ENCODE peak calls at places on chromosomes 2 and 18, in nine cellular contexts. T, U, S, W, G, B, F, O and D are unnamed samples.

GRCh38 chr2:160697817-160698216 is 204.2 kb upstream of the RBMS1 start:
- DNase-seq in T (no peak), U (no peak), S (no peak), W (no peak), G (no peak), B (no peak), F (no peak), O (no peak), D (no peak)

GRCh38 chr2:154696771-154697170 is 1.7 kb upstream of the KCNJ3 start:
- DNase-seq in T (no peak), U (no peak), S (no peak), W (no peak), G (no peak), B (no peak), F (no peak), O (no peak), D (no peak)

GRCh38 chr2:9979977-9980376 is 28.5 kb downstream of the GRHL1 start:
- DNase-seq in T (no peak), U (no peak), S (no peak), W (no peak), G (no peak), B (no peak), F (no peak), O (no peak), D (no peak)

GRCh38 chr2:105886029-105886454 is 141.3 kb downstream of the NCK2 start:
- DNase-seq in T (peak; percentile 50), U (no peak), S (peak; percentile 10), W (peak; percentile 66), G (no peak), B (peak; percentile 17), F (peak; percentile 72), O (no peak), D (no peak)

GRCh38 chr2:182898718-182899117 is 32.3 kb upstream of the FRZB start:
- DNase-seq in T (no peak), U (no peak), S (no peak), W (no peak), G (no peak), B (no peak), F (no peak), O (no peak), D (no peak)

GRCh38 chr2:198321522-198322088 is 517.2 kb downstream of the PLCL1 start:
- DNase-seq in T (no peak), U (no peak), S (no peak), W (no peak), G (no peak), B (no peak), F (no peak), O (no peak), D (no peak)

GRCh38 chr2:127254386-127254981 is 34.4 kb upstream of the CYP27C1 start:
- DNase-seq in T (no peak), U (no peak), S (peak; percentile 43), W (peak; percentile 5), G (no peak), B (peak; percentile 12), F (peak; percentile 62), O (no peak), D (no peak)

GRCh38 chr2:10783421-10783820 is 29.2 kb downstream of the PDIA6 start:
- DNase-seq in T (no peak), U (no peak), S (no peak), W (peak; percentile 29), G (no peak), B (peak; percentile 14), F (no peak), O (no peak), D (no peak)

GRCh38 chr2:197606180-197606579 is 69.2 kb downstream of the RFTN2 start:
- DNase-seq in T (no peak), U (no peak), S (no peak), W (no peak), G (no peak), B (no peak), F (no peak), O (no peak), D (no peak)

GRCh38 chr2:71150082-71150816 is 19.8 kb downstream of the MPHOSPH10 start:
- DNase-seq in T (no peak), U (no peak), S (peak; percentile 15), W (peak; percentile 68), G (no peak), B (no peak), F (no peak), O (no peak), D (no peak)

GRCh38 chr2:3266727-3267548 is 110.7 kb downstream of the EIPR1 start:
- DNase-seq in T (no peak), U (no peak), S (no peak), W (no peak), G (no peak), B (no peak), F (no peak), O (no peak), D (no peak)

GRCh38 chr2:237156131-237156856 is 70.6 kb downstream of the COPS8 start:
- DNase-seq in T (peak; percentile 81), U (no peak), S (no peak), W (peak; percentile 91), G (peak; percentile 83), B (peak; percentile 95), F (peak; percentile 97), O (no peak), D (peak; percentile 82)

GRCh38 chr2:63484901-63485300 is 103.4 kb downstream of the WDPCP start:
- DNase-seq in T (no peak), U (no peak), S (no peak), W (no peak), G (no peak), B (no peak), F (no peak), O (no peak), D (no peak)

GRCh38 chr2:102268529-102269524 is 42.5 kb upstream of the IL1RL1 start:
- DNase-seq in T (no peak), U (no peak), S (no peak), W (peak; percentile 87), G (no peak), B (peak; percentile 49), F (peak; percentile 77), O (no peak), D (peak; percentile 81)

GRCh38 chr2:222208010-222208690 is 90.6 kb downstream of the PAX3 start:
- DNase-seq in T (no peak), U (no peak), S (no peak), W (no peak), G (no peak), B (peak; percentile 37), F (no peak), O (no peak), D (no peak)

GRCh38 chr2:85221291-85221690 is 88.1 kb downstream of the TCF7L1 start:
- DNase-seq in T (no peak), U (no peak), S (no peak), W (no peak), G (no peak), B (no peak), F (no peak), O (no peak), D (no peak)

GRCh38 chr18:57426187-57426586 is 9.0 kb upstream of the ONECUT2 start:
- DNase-seq in T (no peak), U (no peak), S (no peak), W (no peak), G (no peak), B (no peak), F (no peak), O (peak; percentile 71), D (peak; percentile 23)

GRCh38 chr2:42171396-42171971 is 2.3 kb downstream of the EML4 start:
- DNase-seq in T (no peak), U (peak; percentile 95), S (no peak), W (peak; percentile 55), G (no peak), B (peak; percentile 37), F (no peak), O (peak; percentile 16), D (peak; percentile 19)

GRCh38 chr2:155111070-155111469 is 412.6 kb downstream of the KCNJ3 start:
- DNase-seq in T (no peak), U (no peak), S (no peak), W (no peak), G (no peak), B (no peak), F (no peak), O (no peak), D (peak; percentile 0)